ENCODE peak calls at places on chromosomes 1 and 21, in seven cellular contexts. One of them, this sample, is unnamed.

GRCh38 chr1:147611021-147611426 is 59.3 kb downstream of the ACP6 start:
- DNase-seq in HepG2: no peak
- DNase-seq in GM12878: peak; percentile 48
- DNase-seq in thyroid gland: no peak
- DNase-seq in IMR-90: no peak
- DNase-seq in body of pancreas: no peak
- DNase-seq in tibial nerve: no peak
- DNase-seq in this sample: no peak

GRCh38 chr1:234620786-234621468 is 10.9 kb upstream of the IRF2BP2 start:
- DNase-seq in HepG2: peak; percentile 96
- DNase-seq in GM12878: no peak
- DNase-seq in thyroid gland: peak; percentile 75
- DNase-seq in IMR-90: no peak
- DNase-seq in body of pancreas: no peak
- DNase-seq in tibial nerve: no peak
- DNase-seq in this sample: no peak

GRCh38 chr21:38733973-38734546 is 71.7 kb upstream of the ETS2 start:
- DNase-seq in HepG2: peak; percentile 61
- DNase-seq in GM12878: peak; percentile 12
- DNase-seq in thyroid gland: peak; percentile 88
- DNase-seq in IMR-90: peak; percentile 80
- DNase-seq in body of pancreas: peak; percentile 87
- DNase-seq in tibial nerve: peak; percentile 94
- DNase-seq in this sample: peak; percentile 92

GRCh38 chr1:217096200-217096599 is 373.0 kb upstream of the ESRRG start:
- DNase-seq in HepG2: no peak
- DNase-seq in GM12878: no peak
- DNase-seq in thyroid gland: no peak
- DNase-seq in IMR-90: no peak
- DNase-seq in body of pancreas: no peak
- DNase-seq in tibial nerve: no peak
- DNase-seq in this sample: no peak

GRCh38 chr1:9990944-9991343 is 6.1 kb upstream of the RBP7 start:
- DNase-seq in HepG2: no peak
- DNase-seq in GM12878: no peak
- DNase-seq in thyroid gland: no peak
- DNase-seq in IMR-90: no peak
- DNase-seq in body of pancreas: peak; percentile 21
- DNase-seq in tibial nerve: no peak
- DNase-seq in this sample: no peak

GRCh38 chr1:9843576-9843945 is 19.8 kb upstream of the CLSTN1 start:
- DNase-seq in HepG2: no peak
- DNase-seq in GM12878: no peak
- DNase-seq in thyroid gland: no peak
- DNase-seq in IMR-90: no peak
- DNase-seq in body of pancreas: no peak
- DNase-seq in tibial nerve: no peak
- DNase-seq in this sample: peak; percentile 58

GRCh38 chr1:27488523-27489138 is 1.3 kb downstream of the WASF2 start:
- DNase-seq in HepG2: no peak
- DNase-seq in GM12878: no peak
- DNase-seq in thyroid gland: no peak
- DNase-seq in IMR-90: peak; percentile 33
- DNase-seq in body of pancreas: no peak
- DNase-seq in tibial nerve: no peak
- DNase-seq in this sample: peak; percentile 34

GRCh38 chr1:47875831-47876586 is 121.2 kb downstream of the TRABD2B start:
- DNase-seq in HepG2: peak; percentile 87
- DNase-seq in GM12878: peak; percentile 2
- DNase-seq in thyroid gland: peak; percentile 69
- DNase-seq in IMR-90: no peak
- DNase-seq in body of pancreas: peak; percentile 34
- DNase-seq in tibial nerve: no peak
- DNase-seq in this sample: no peak

GRCh38 chr1:247332901-247333361 is 1.3 kb upstream of the ZNF496 start:
- DNase-seq in HepG2: no peak
- DNase-seq in GM12878: no peak
- DNase-seq in thyroid gland: peak; percentile 59
- DNase-seq in IMR-90: peak; percentile 30
- DNase-seq in body of pancreas: peak; percentile 50
- DNase-seq in tibial nerve: peak; percentile 22
- DNase-seq in this sample: peak; percentile 79

GRCh38 chr1:247330548-247331171 is 1.0 kb downstream of the ZNF496 start:
- DNase-seq in HepG2: no peak
- DNase-seq in GM12878: no peak
- DNase-seq in thyroid gland: no peak
- DNase-seq in IMR-90: no peak
- DNase-seq in body of pancreas: no peak
- DNase-seq in tibial nerve: no peak
- DNase-seq in this sample: no peak

GRCh38 chr1:247331526-247332214 is at the start of gene ZNF496:
- DNase-seq in HepG2: peak; percentile 75
- DNase-seq in GM12878: no peak
- DNase-seq in thyroid gland: peak; percentile 86
- DNase-seq in IMR-90: peak; percentile 88
- DNase-seq in body of pancreas: peak; percentile 88
- DNase-seq in tibial nerve: peak; percentile 64
- DNase-seq in this sample: peak; percentile 93

GRCh38 chr1:247332215-247332900 is 691 bp upstream of the ZNF496 start:
- DNase-seq in HepG2: no peak
- DNase-seq in GM12878: no peak
- DNase-seq in thyroid gland: peak; percentile 58
- DNase-seq in IMR-90: peak; percentile 42
- DNase-seq in body of pancreas: peak; percentile 68
- DNase-seq in tibial nerve: no peak
- DNase-seq in this sample: peak; percentile 78

GRCh38 chr1:247331172-247331525 is 518 bp downstream of the ZNF496 start:
- DNase-seq in HepG2: peak; percentile 48
- DNase-seq in GM12878: no peak
- DNase-seq in thyroid gland: peak; percentile 84
- DNase-seq in IMR-90: peak; percentile 78
- DNase-seq in body of pancreas: peak; percentile 82
- DNase-seq in tibial nerve: peak; percentile 41
- DNase-seq in this sample: peak; percentile 86
- TF ChIP-seq POLR2A in HepG2: peak; percentile 74
- TF ChIP-seq POLR2A in GM12878: peak; percentile 67
- TF ChIP-seq POLR2A in thyroid gland: no peak
- TF ChIP-seq POLR2A in IMR-90: peak; percentile 78
- TF ChIP-seq POLR2A in body of pancreas: peak; percentile 74
- TF ChIP-seq POLR2A in tibial nerve: peak; percentile 36
- TF ChIP-seq POLR2A in this sample: peak; percentile 54

GRCh38 chr1:39134768-39135333 is 69.6 kb upstream of the MACF1 start:
- DNase-seq in HepG2: no peak
- DNase-seq in GM12878: no peak
- DNase-seq in thyroid gland: no peak
- DNase-seq in IMR-90: no peak
- DNase-seq in body of pancreas: no peak
- DNase-seq in tibial nerve: no peak
- DNase-seq in this sample: no peak
- H3K4me1 ChIP-seq in HepG2: peaks cover 38% of the 10 kb centered on the region
- H3K4me1 ChIP-seq in GM12878: no peaks in the 10 kb centered on the region
- H3K4me1 ChIP-seq in thyroid gland: peaks cover 28% of the 10 kb centered on the region
- H3K4me1 ChIP-seq in IMR-90: peaks cover 31% of the 10 kb centered on the region
- H3K4me1 ChIP-seq in body of pancreas: peaks cover 18% of the 10 kb centered on the region
- H3K4me1 ChIP-seq in tibial nerve: peaks cover 25% of the 10 kb centered on the region
- H3K4me1 ChIP-seq in this sample: peaks cover 33% of the 10 kb centered on the region

GRCh38 chr1:64996541-64997257 is 30.4 kb upstream of the JAK1 start:
- DNase-seq in HepG2: no peak
- DNase-seq in GM12878: no peak
- DNase-seq in thyroid gland: no peak
- DNase-seq in IMR-90: no peak
- DNase-seq in body of pancreas: no peak
- DNase-seq in tibial nerve: no peak
- DNase-seq in this sample: no peak

GRCh38 chr1:65003316-65003664 is 36.9 kb upstream of the JAK1 start:
- DNase-seq in HepG2: no peak
- DNase-seq in GM12878: no peak
- DNase-seq in thyroid gland: no peak
- DNase-seq in IMR-90: no peak
- DNase-seq in body of pancreas: no peak
- DNase-seq in tibial nerve: no peak
- DNase-seq in this sample: no peak

GRCh38 chr1:65002156-65002507 is 35.8 kb upstream of the JAK1 start:
- DNase-seq in HepG2: no peak
- DNase-seq in GM12878: no peak
- DNase-seq in thyroid gland: no peak
- DNase-seq in IMR-90: no peak
- DNase-seq in body of pancreas: no peak
- DNase-seq in tibial nerve: no peak
- DNase-seq in this sample: no peak

GRCh38 chr1:65002508-65003315 is 36.4 kb upstream of the JAK1 start:
- DNase-seq in HepG2: no peak
- DNase-seq in GM12878: no peak
- DNase-seq in thyroid gland: peak; percentile 87
- DNase-seq in IMR-90: peak; percentile 79
- DNase-seq in body of pancreas: peak; percentile 86
- DNase-seq in tibial nerve: peak; percentile 88
- DNase-seq in this sample: peak; percentile 98

GRCh38 chr1:65001238-65001792 is 35.0 kb upstream of the JAK1 start:
- DNase-seq in HepG2: no peak
- DNase-seq in GM12878: no peak
- DNase-seq in thyroid gland: peak; percentile 36
- DNase-seq in IMR-90: peak; percentile 68
- DNase-seq in body of pancreas: peak; percentile 41
- DNase-seq in tibial nerve: peak; percentile 43
- DNase-seq in this sample: peak; percentile 87
- TF ChIP-seq CTCF in HepG2: no peak
- TF ChIP-seq CTCF in GM12878: no peak
- TF ChIP-seq CTCF in thyroid gland: no peak
- TF ChIP-seq CTCF in IMR-90: no peak
- TF ChIP-seq CTCF in body of pancreas: no peak
- TF ChIP-seq CTCF in tibial nerve: no peak
- TF ChIP-seq CTCF in this sample: no peak

GRCh38 chr1:160522622-160523345 is at the start of gene SLAMF6:
- DNase-seq in HepG2: no peak
- DNase-seq in GM12878: peak; percentile 59
- DNase-seq in thyroid gland: no peak
- DNase-seq in IMR-90: no peak
- DNase-seq in body of pancreas: no peak
- DNase-seq in tibial nerve: no peak
- DNase-seq in this sample: no peak
- TF ChIP-seq POLR2A in HepG2: no peak
- TF ChIP-seq POLR2A in GM12878: peak; percentile 87
- TF ChIP-seq POLR2A in thyroid gland: no peak
- TF ChIP-seq POLR2A in IMR-90: no peak
- TF ChIP-seq POLR2A in body of pancreas: no peak
- TF ChIP-seq POLR2A in tibial nerve: no peak
- TF ChIP-seq POLR2A in this sample: no peak

GRCh38 chr1:174008261-174008660 is 13.9 kb downstream of the RC3H1 start:
- DNase-seq in HepG2: no peak
- DNase-seq in GM12878: no peak
- DNase-seq in thyroid gland: no peak
- DNase-seq in IMR-90: no peak
- DNase-seq in body of pancreas: no peak
- DNase-seq in tibial nerve: no peak
- DNase-seq in this sample: no peak
- H3K4me1 ChIP-seq in HepG2: no peaks in the 10 kb centered on the region
- H3K4me1 ChIP-seq in GM12878: peaks cover 10% of the 10 kb centered on the region
- H3K4me1 ChIP-seq in thyroid gland: peaks cover 19% of the 10 kb centered on the region
- H3K4me1 ChIP-seq in IMR-90: peaks cover 7% of the 10 kb centered on the region
- H3K4me1 ChIP-seq in body of pancreas: peaks cover 7% of the 10 kb centered on the region
- H3K4me1 ChIP-seq in tibial nerve: peaks cover 62% of the 10 kb centered on the region
- H3K4me1 ChIP-seq in this sample: peaks cover 21% of the 10 kb centered on the region

GRCh38 chr1:85894651-85895050 is 186.4 kb upstream of the ZNHIT6 start:
- DNase-seq in HepG2: peak; percentile 25
- DNase-seq in GM12878: peak; percentile 3
- DNase-seq in thyroid gland: peak; percentile 42
- DNase-seq in IMR-90: peak; percentile 46
- DNase-seq in body of pancreas: peak; percentile 52
- DNase-seq in tibial nerve: peak; percentile 41
- DNase-seq in this sample: no peak
- TF ChIP-seq CTCF in HepG2: peak; percentile 44
- TF ChIP-seq CTCF in GM12878: peak; percentile 48
- TF ChIP-seq CTCF in thyroid gland: no peak
- TF ChIP-seq CTCF in IMR-90: peak; percentile 63
- TF ChIP-seq CTCF in body of pancreas: peak; percentile 36
- TF ChIP-seq CTCF in tibial nerve: peak; percentile 33
- TF ChIP-seq CTCF in this sample: no peak

GRCh38 chr1:151166506-151166956 is 587 bp downstream of the SCNM1 start:
- DNase-seq in HepG2: peak; percentile 9
- DNase-seq in GM12878: no peak
- DNase-seq in thyroid gland: peak; percentile 21
- DNase-seq in IMR-90: peak; percentile 73
- DNase-seq in body of pancreas: no peak
- DNase-seq in tibial nerve: no peak
- DNase-seq in this sample: peak; percentile 72

GRCh38 chr1:151167116-151167515 is 1.2 kb downstream of the SCNM1 start:
- DNase-seq in HepG2: no peak
- DNase-seq in GM12878: no peak
- DNase-seq in thyroid gland: no peak
- DNase-seq in IMR-90: no peak
- DNase-seq in body of pancreas: no peak
- DNase-seq in tibial nerve: no peak
- DNase-seq in this sample: no peak

GRCh38 chr1:151164732-151165280 is 896 bp downstream of the LYSMD1 start:
- DNase-seq in HepG2: peak; percentile 25
- DNase-seq in GM12878: no peak
- DNase-seq in thyroid gland: no peak
- DNase-seq in IMR-90: peak; percentile 9
- DNase-seq in body of pancreas: no peak
- DNase-seq in tibial nerve: no peak
- DNase-seq in this sample: no peak

GRCh38 chr1:151165281-151165737 is 393 bp downstream of the LYSMD1 start:
- DNase-seq in HepG2: peak; percentile 19
- DNase-seq in GM12878: no peak
- DNase-seq in thyroid gland: peak; percentile 34
- DNase-seq in IMR-90: peak; percentile 49
- DNase-seq in body of pancreas: peak; percentile 31
- DNase-seq in tibial nerve: peak; percentile 26
- DNase-seq in this sample: peak; percentile 86

GRCh38 chr1:151165738-151166505 is at the start of the genes LYSMD1 and SCNM1:
- DNase-seq in HepG2: peak; percentile 97
- DNase-seq in GM12878: peak; percentile 97
- DNase-seq in thyroid gland: peak; percentile 98
- DNase-seq in IMR-90: peak; percentile 99
- DNase-seq in body of pancreas: peak; percentile 98
- DNase-seq in tibial nerve: peak; percentile 91
- DNase-seq in this sample: peak; percentile 99
- TF ChIP-seq POLR2A in HepG2: peak; percentile 63
- TF ChIP-seq POLR2A in GM12878: peak; percentile 83
- TF ChIP-seq POLR2A in thyroid gland: no peak
- TF ChIP-seq POLR2A in IMR-90: peak; percentile 87
- TF ChIP-seq POLR2A in body of pancreas: peak; percentile 42
- TF ChIP-seq POLR2A in tibial nerve: no peak
- TF ChIP-seq POLR2A in this sample: peak; percentile 30

GRCh38 chr21:31714741-31715365 is 17.1 kb downstream of the SCAF4 start:
- DNase-seq in HepG2: no peak
- DNase-seq in GM12878: no peak
- DNase-seq in thyroid gland: no peak
- DNase-seq in IMR-90: no peak
- DNase-seq in body of pancreas: no peak
- DNase-seq in tibial nerve: no peak
- DNase-seq in this sample: no peak
- H3K4me1 ChIP-seq in HepG2: peaks cover 58% of the 10 kb centered on the region
- H3K4me1 ChIP-seq in GM12878: peaks cover 8% of the 10 kb centered on the region
- H3K4me1 ChIP-seq in thyroid gland: peaks cover 10% of the 10 kb centered on the region
- H3K4me1 ChIP-seq in IMR-90: peaks cover 9% of the 10 kb centered on the region
- H3K4me1 ChIP-seq in body of pancreas: peaks cover 50% of the 10 kb centered on the region
- H3K4me1 ChIP-seq in tibial nerve: peaks cover 59% of the 10 kb centered on the region
- H3K4me1 ChIP-seq in this sample: peaks cover 58% of the 10 kb centered on the region

GRCh38 chr1:70224954-70225353 is 3.8 kb downstream of the SRSF11 start:
- DNase-seq in HepG2: no peak
- DNase-seq in GM12878: no peak
- DNase-seq in thyroid gland: no peak
- DNase-seq in IMR-90: no peak
- DNase-seq in body of pancreas: no peak
- DNase-seq in tibial nerve: no peak
- DNase-seq in this sample: no peak
- TF ChIP-seq CTCF in HepG2: no peak
- TF ChIP-seq CTCF in GM12878: no peak
- TF ChIP-seq CTCF in thyroid gland: no peak
- TF ChIP-seq CTCF in IMR-90: no peak
- TF ChIP-seq CTCF in body of pancreas: no peak
- TF ChIP-seq CTCF in tibial nerve: no peak
- TF ChIP-seq CTCF in this sample: no peak

This sample was measured in sigmoid colon.